ENCODE peak calls at places on chromosome 13, in four cellular contexts. J is HCT116, G is SK-N-SH, B is GM12878. D is an unnamed sample.

GRCh38 chr13:40309881-40310280 is 356.6 kb downstream of the FOXO1 start:
- DNase-seq in J (no peak), G (no peak), B (no peak), D (no peak)

GRCh38 chr13:75495938-75496337 is 14.0 kb upstream of the TBC1D4 start:
- DNase-seq in B (no peak), G (no peak), J (no peak), D (no peak)

GRCh38 chr13:73625562-73626339 is 508.5 kb downstream of the KLF12 start:
- DNase-seq in G (no peak), B (no peak), J (no peak), D (no peak)

GRCh38 chr13:112097770-112098169 is 30.8 kb downstream of the SOX1 start:
- DNase-seq in G (no peak), B (no peak), J (no peak), D (no peak)

GRCh38 chr13:52686381-52686780 is 33.7 kb downstream of the SUGT1 start:
- DNase-seq in B (no peak), J (no peak), G (no peak), D (no peak)

GRCh38 chr13:49791214-49791752 is 1.2 kb downstream of the KPNA3 start:
- DNase-seq in J (no peak), B (peak), G (peak), D (peak)

GRCh38 chr13:75762066-75762937 is 126.2 kb downstream of the LMO7 start:
- DNase-seq in J (no peak), B (peak), G (no peak), D (peak)

GRCh38 chr13:111031531-111031961 is 83.6 kb upstream of the ARHGEF7 start:
- DNase-seq in J (no peak), B (no peak), G (no peak), D (no peak)

GRCh38 chr13:31038834-31039552 is 106.5 kb downstream of the TEX26 start:
- DNase-seq in B (peak), J (no peak), G (no peak), D (no peak)

GRCh38 chr13:41428155-41428554 is 29.2 kb upstream of the RGCC start:
- DNase-seq in G (peak), B (no peak), J (no peak), D (no peak)

GRCh38 chr13:76812971-76813691 is 73.1 kb downstream of the KCTD12 start:
- DNase-seq in J (no peak), G (no peak), B (no peak), D (no peak)

GRCh38 chr13:40563350-40564125 is 102.9 kb downstream of the FOXO1 start:
- DNase-seq in J (no peak), B (no peak), G (peak), D (no peak)

GRCh38 chr13:51000576-51001260 is 91.1 kb downstream of the RNASEH2B start:
- DNase-seq in B (no peak), G (no peak), J (no peak), D (no peak)

GRCh38 chr13:80923907-80924306 is 583.0 kb upstream of the SPRY2 start:
- DNase-seq in B (no peak), G (peak), J (no peak), D (peak)

GRCh38 chr13:113802090-113802531 is 43.1 kb downstream of the TMEM255B start:
- DNase-seq in J (no peak), B (no peak), G (peak), D (peak)

GRCh38 chr13:105920375-105920774 is 615.1 kb downstream of the EFNB2 start:
- DNase-seq in B (no peak), G (no peak), J (peak), D (no peak)

GRCh38 chr13:73945871-73946270 is 188.3 kb downstream of the KLF12 start:
- DNase-seq in J (no peak), B (no peak), G (peak), D (no peak)

GRCh38 chr13:77345150-77345780 is 18.4 kb upstream of the MYCBP2 start:
- DNase-seq in G (no peak), J (no peak), B (no peak), D (no peak)

GRCh38 chr13:33132644-33133440 is 116.6 kb downstream of the KL start:
- DNase-seq in G (no peak), B (no peak), J (no peak), D (no peak)

GRCh38 chr13:114128624-114129522 is 3.5 kb downstream of the RASA3 start:
- DNase-seq in B (peak), G (no peak), J (peak), D (no peak)

GRCh38 chr13:29679357-29680050 is 84.0 kb upstream of the SLC7A1 start:
- DNase-seq in J (no peak), B (no peak), G (peak), D (no peak)

GRCh38 chr13:38943231-38943630 is 47.4 kb downstream of the STOML3 start:
- DNase-seq in G (no peak), B (no peak), J (no peak), D (no peak)

GRCh38 chr13:89966524-89966923 is 1381.0 kb upstream of the MIR17HG start:
- DNase-seq in B (no peak), G (no peak), J (no peak), D (no peak)

GRCh38 chr13:36850790-36851438 is 31.9 kb downstream of the RFXAP start:
- DNase-seq in B (no peak), G (peak), J (no peak), D (peak)

GRCh38 chr13:113741101-113741731 is 17.8 kb upstream of the TMEM255B start:
- DNase-seq in G (no peak), J (no peak), B (no peak), D (no peak)

GRCh38 chr13:108827637-108828036 is 198.2 kb downstream of the MYO16 start:
- DNase-seq in G (peak), J (no peak), B (no peak), D (no peak)

GRCh38 chr13:59178344-59178743 is 985.4 kb downstream of the DIAPH3 start:
- DNase-seq in J (no peak), B (no peak), G (no peak), D (no peak)

GRCh38 chr13:99760456-99760855 is 211.1 kb downstream of the ZIC5 start:
- DNase-seq in B (no peak), G (no peak), J (no peak), D (no peak)

GRCh38 chr13:99900960-99901359 is 70.6 kb downstream of the ZIC5 start:
- DNase-seq in J (no peak), B (no peak), G (no peak), D (no peak)

GRCh38 chr13:61170791-61171330 is 244.8 kb downstream of the PCDH20 start:
- DNase-seq in J (no peak), B (no peak), G (no peak), D (no peak)

GRCh38 chr13:20514866-20515265 is 10.8 kb downstream of the CRYL1 start:
- DNase-seq in J (no peak), G (no peak), B (no peak), D (no peak)

GRCh38 chr13:111610077-111610476 is 289.6 kb downstream of the TEX29 start:
- DNase-seq in J (no peak), B (no peak), G (no peak), D (no peak)

GRCh38 chr13:98298599-98298998 is 121.5 kb upstream of the RNF113B start:
- DNase-seq in B (no peak), G (no peak), J (no peak), D (no peak)

GRCh38 chr13:112791662-112792440 is 102.0 kb downstream of the ATP11A start:
- DNase-seq in B (no peak), J (peak), G (no peak), D (no peak)

DNA sequence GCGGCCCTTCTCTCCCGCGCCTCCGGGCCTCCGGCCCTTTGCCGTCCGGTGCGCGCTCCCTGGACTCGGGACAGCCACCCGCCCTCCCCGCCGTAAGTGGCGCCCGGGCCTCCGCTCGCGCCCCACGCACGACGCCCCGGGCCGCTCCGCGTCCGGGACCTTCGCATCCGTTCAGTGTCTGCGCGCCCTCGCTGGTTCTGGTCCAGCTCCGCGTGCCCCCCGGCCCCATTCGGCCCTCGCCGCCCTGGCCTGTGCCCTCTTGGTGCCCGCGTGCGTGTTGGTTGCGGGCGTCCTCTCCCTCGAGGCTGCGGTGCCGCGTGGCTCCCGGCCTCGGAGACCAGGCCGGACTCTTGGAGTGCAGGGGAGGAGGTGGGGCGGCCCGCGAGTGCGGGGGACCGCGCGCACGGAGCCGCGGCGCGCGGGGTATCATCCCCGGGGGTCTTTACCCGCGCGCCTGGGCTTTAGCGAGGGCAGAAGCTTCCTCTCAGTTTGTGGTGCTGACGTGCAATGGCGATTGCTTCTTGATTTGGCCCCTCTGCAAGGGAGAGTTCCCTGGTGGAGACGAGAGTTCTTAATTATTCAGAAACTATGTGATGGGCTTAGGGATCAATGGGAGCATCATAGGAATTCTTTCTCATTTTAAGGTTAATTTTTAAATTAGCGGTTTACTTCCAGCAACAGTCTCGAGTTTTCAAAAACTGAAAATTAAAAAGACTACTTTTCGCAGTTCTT is 757 bp downstream of the WASF3 start:
- DNase-seq in G (peak), B (no peak), J (no peak), D (no peak)
- TF ChIP-seq JUND in G (no peak), B (no peak), J (no peak), D (no peak)

GRCh38 chr13:34883381-34883780 is 58.7 kb upstream of the NBEA start:
- DNase-seq in G (no peak), J (no peak), B (no peak), D (no peak)

GRCh38 chr13:34878354-34878753 is 63.7 kb upstream of the NBEA start:
- DNase-seq in J (no peak), B (no peak), G (no peak), D (no peak)
- TF ChIP-seq JUND in J (no peak), B (no peak), G (no peak), D (no peak)

GRCh38 chr13:103351035-103351828 is 285.0 kb upstream of the SLC10A2 start:
- DNase-seq in B (no peak), J (no peak), G (no peak), D (no peak)

GRCh38 chr13:103358245-103358932 is 292.2 kb upstream of the SLC10A2 start:
- DNase-seq in J (no peak), B (no peak), G (no peak), D (no peak)

GRCh38 chr13:103350147-103350546 is 283.9 kb upstream of the SLC10A2 start:
- DNase-seq in G (no peak), J (no peak), B (no peak), D (no peak)

GRCh38 chr13:103356226-103356864 is 290.1 kb upstream of the SLC10A2 start:
- DNase-seq in B (no peak), J (no peak), G (no peak), D (no peak)

DNA sequence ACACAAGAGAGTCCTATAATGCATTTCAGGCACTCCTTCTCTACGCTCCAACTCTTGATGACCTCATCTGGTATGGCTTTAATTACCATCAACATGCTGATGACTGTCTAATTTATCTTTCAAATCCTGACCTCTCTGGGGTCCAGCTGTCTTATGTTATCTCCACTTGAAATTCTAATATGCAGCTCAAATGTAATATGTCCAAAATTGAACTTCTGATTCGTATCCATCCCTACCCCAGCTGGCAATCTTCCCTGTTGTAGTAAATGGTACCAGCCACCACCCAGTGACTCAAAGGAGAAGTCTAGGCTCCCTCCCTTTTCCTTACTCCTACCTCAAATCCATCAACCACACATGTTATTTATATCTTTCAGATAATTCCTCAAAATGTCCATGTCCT is 288.0 kb upstream of the SLC10A2 start:
- DNase-seq in J (no peak), G (peak), B (no peak), D (no peak)
- TF ChIP-seq JUND in J (no peak), G (no peak), B (no peak), D (no peak)

DNA sequence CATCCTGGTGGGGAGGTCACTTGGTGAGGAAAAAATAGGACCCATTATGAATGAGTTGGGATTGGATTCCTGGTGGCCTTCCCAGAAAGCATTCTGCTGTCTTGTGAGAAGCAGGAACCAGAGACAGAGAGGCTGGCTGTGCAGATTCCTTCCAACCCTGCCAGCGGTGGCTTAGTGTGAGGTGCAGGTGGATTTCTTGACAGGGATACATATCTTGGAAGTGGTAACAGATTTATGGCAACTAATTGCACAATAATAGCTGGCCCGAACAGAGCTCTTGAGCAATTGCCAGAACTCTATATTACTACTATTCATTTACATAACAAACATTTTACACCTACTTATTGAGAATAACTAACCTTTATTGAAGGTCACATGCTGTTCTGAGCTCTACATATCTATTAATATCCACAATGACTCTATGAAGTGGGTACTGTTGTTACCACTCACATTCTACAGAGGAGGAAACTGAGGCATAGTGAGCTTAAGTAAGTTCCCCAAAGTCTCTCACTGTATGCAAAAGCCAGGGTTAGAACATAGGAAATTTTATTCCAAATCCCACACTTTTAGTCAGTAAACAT is 173.9 kb upstream of the SERP2 start:
- DNase-seq in B (no peak), G (no peak), J (no peak), D (no peak)
- TF ChIP-seq JUND in B (no peak), G (no peak), J (no peak), D (no peak)

D was measured in T47D.